ENCODE peak calls at places on chromosomes 11 and 22, in nine cellular contexts. W is H54, O is SHP77, S is anterior cingulate cortex, N is stromal cell of bone marrow, Z is Ammon's horn, K is mammary epithelial cell, H is SW480, B is transverse colon. C is an unnamed sample.

GRCh38 chr11:26993965-26994446 is at the start of gene FIBIN:
- DNase-seq in W (no peak), O (no peak), S (no peak), N (no peak), Z (peak), K (peak), H (no peak), B (peak), C (no peak)

GRCh38 chr22:31490496-31490925 is 869 bp upstream of the EIF4ENIF1 start:
- DNase-seq in W (peak), O (peak), S (no peak), N (peak), Z (peak), K (peak), H (peak), B (peak), C (peak)

GRCh38 chr11:45334410-45334809 is 48.3 kb upstream of the SYT13 start:
- DNase-seq in W (no peak), O (no peak), S (no peak), N (no peak), Z (no peak), K (no peak), H (no peak), B (no peak), C (no peak)

GRCh38 chr22:44582016-44582415 is 84.0 kb upstream of the RTL6 start:
- DNase-seq in W (no peak), O (no peak), S (no peak), N (no peak), Z (no peak), K (no peak), H (no peak), B (no peak), C (no peak)

GRCh38 chr11:69832561-69833413 is 13.6 kb upstream of the FGF3 start:
- DNase-seq in W (no peak), O (no peak), S (no peak), N (no peak), Z (no peak), K (no peak), H (peak), B (no peak), C (no peak)

GRCh38 chr22:19385221-19385906 is 46.2 kb downstream of the HIRA start:
- DNase-seq in W (no peak), O (no peak), S (no peak), N (no peak), Z (no peak), K (no peak), H (no peak), B (no peak), C (no peak)

GRCh38 chr11:86150826-86151187 is 81.9 kb upstream of the PICALM start:
- DNase-seq in W (no peak), O (no peak), S (no peak), N (no peak), Z (no peak), K (peak), H (no peak), B (no peak), C (no peak)

GRCh38 chr11:120057028-120057330 is 80.9 kb downstream of the TRIM29 start:
- DNase-seq in W (no peak), O (no peak), S (no peak), N (no peak), Z (no peak), K (no peak), H (no peak), B (no peak), C (no peak)

GRCh38 chr22:37183432-37184379 is 4.3 kb downstream of the C1QTNF6 start:
- DNase-seq in W (no peak), O (no peak), S (no peak), N (no peak), Z (no peak), K (no peak), H (no peak), B (no peak), C (no peak)

GRCh38 chr11:23903044-23903704 is 593.7 kb upstream of the LUZP2 start:
- DNase-seq in W (no peak), O (no peak), S (no peak), N (peak), Z (no peak), K (peak), H (no peak), B (no peak), C (peak)

GRCh38 chr11:68927280-68928107 is 23.8 kb downstream of the IGHMBP2 start:
- DNase-seq in W (no peak), O (no peak), S (no peak), N (no peak), Z (peak), K (no peak), H (no peak), B (peak), C (no peak)

GRCh38 chr11:75406338-75406777 is 7.0 kb downstream of the RPS3 start:
- DNase-seq in W (no peak), O (no peak), S (no peak), N (no peak), Z (peak), K (peak), H (no peak), B (no peak), C (no peak)

GRCh38 chr22:19717691-19718254 is 3.5 kb downstream of the SEPTIN5 start:
- DNase-seq in W (peak), O (peak), S (no peak), N (peak), Z (peak), K (peak), H (peak), B (peak), C (peak)

GRCh38 chr11:118088531-118088930 is 1.8 kb upstream of the SMIM35 start:
- DNase-seq in W (no peak), O (no peak), S (no peak), N (no peak), Z (peak), K (peak), H (no peak), B (peak), C (peak)

GRCh38 chr22:48478124-48478523 is 1349.5 kb downstream of the BRD1 start:
- DNase-seq in W (no peak), O (no peak), S (no peak), N (no peak), Z (no peak), K (no peak), H (no peak), B (no peak), C (no peak)

C was measured in Calu3.